ENCODE peak calls at places on chromosomes 12 and 14, in five cellular contexts. One of them, this sample, is unnamed.

GRCh38 chr14:103607039-103607668 is 21.9 kb upstream of the KLC1 start:
- DNase-seq in cardiac fibroblast: peak
- DNase-seq in type B pancreatic cell: no peak
- DNase-seq in astrocyte of the spinal cord: peak
- DNase-seq in osteocyte: peak
- DNase-seq in this sample: peak

GRCh38 chr12:71195338-71195896 is 37.6 kb upstream of the TSPAN8 start:
- DNase-seq in cardiac fibroblast: no peak
- DNase-seq in astrocyte of the spinal cord: no peak
- DNase-seq in osteocyte: no peak
- DNase-seq in type B pancreatic cell: no peak
- DNase-seq in this sample: no peak

GRCh38 chr14:65620195-65620594 is 207.7 kb downstream of the FUT8 start:
- DNase-seq in type B pancreatic cell: no peak
- DNase-seq in osteocyte: no peak
- DNase-seq in astrocyte of the spinal cord: no peak
- DNase-seq in cardiac fibroblast: no peak
- DNase-seq in this sample: no peak

GRCh38 chr12:97754306-97754705 is 291.7 kb downstream of the RMST start:
- DNase-seq in osteocyte: no peak
- DNase-seq in astrocyte of the spinal cord: no peak
- DNase-seq in cardiac fibroblast: no peak
- DNase-seq in type B pancreatic cell: no peak
- DNase-seq in this sample: no peak

GRCh38 chr12:67705394-67706370 is 57.1 kb downstream of the DYRK2 start:
- DNase-seq in cardiac fibroblast: peak
- DNase-seq in astrocyte of the spinal cord: peak
- DNase-seq in osteocyte: no peak
- DNase-seq in type B pancreatic cell: no peak
- DNase-seq in this sample: peak

GRCh38 chr12:19382563-19382962 is 56.7 kb upstream of the AEBP2 start:
- DNase-seq in osteocyte: no peak
- DNase-seq in astrocyte of the spinal cord: no peak
- DNase-seq in type B pancreatic cell: no peak
- DNase-seq in cardiac fibroblast: no peak
- DNase-seq in this sample: no peak

GRCh38 chr12:77220586-77220985 is 155.2 kb upstream of the E2F7 start:
- DNase-seq in astrocyte of the spinal cord: no peak
- DNase-seq in type B pancreatic cell: no peak
- DNase-seq in cardiac fibroblast: peak
- DNase-seq in osteocyte: no peak
- DNase-seq in this sample: no peak

GRCh38 chr12:70645494-70646317 is 8.5 kb upstream of the PTPRB start:
- DNase-seq in osteocyte: no peak
- DNase-seq in type B pancreatic cell: no peak
- DNase-seq in astrocyte of the spinal cord: peak
- DNase-seq in cardiac fibroblast: peak
- DNase-seq in this sample: peak

GRCh38 chr14:36254020-36254614 is 66.3 kb downstream of the MBIP start:
- DNase-seq in cardiac fibroblast: peak
- DNase-seq in type B pancreatic cell: no peak
- DNase-seq in astrocyte of the spinal cord: no peak
- DNase-seq in osteocyte: no peak
- DNase-seq in this sample: no peak

GRCh38 chr12:96989916-96990315 is 82.9 kb downstream of the NEDD1 start:
- DNase-seq in type B pancreatic cell: no peak
- DNase-seq in astrocyte of the spinal cord: peak
- DNase-seq in cardiac fibroblast: no peak
- DNase-seq in osteocyte: no peak
- DNase-seq in this sample: no peak

GRCh38 chr12:23001487-23001886 is 376.5 kb downstream of the ETNK1 start:
- DNase-seq in type B pancreatic cell: no peak
- DNase-seq in osteocyte: no peak
- DNase-seq in cardiac fibroblast: no peak
- DNase-seq in astrocyte of the spinal cord: no peak
- DNase-seq in this sample: no peak

GRCh38 chr14:43729149-43729548 is 777.9 kb downstream of the FSCB start:
- DNase-seq in cardiac fibroblast: no peak
- DNase-seq in astrocyte of the spinal cord: no peak
- DNase-seq in type B pancreatic cell: no peak
- DNase-seq in osteocyte: no peak
- DNase-seq in this sample: no peak

GRCh38 chr14:73823339-73823885 is 28.2 kb upstream of the PTGR2 start:
- DNase-seq in astrocyte of the spinal cord: no peak
- DNase-seq in cardiac fibroblast: peak
- DNase-seq in type B pancreatic cell: no peak
- DNase-seq in osteocyte: no peak
- DNase-seq in this sample: no peak

GRCh38 chr14:21734457-21735074 is 60.9 kb upstream of the OR4E1 start:
- DNase-seq in cardiac fibroblast: peak
- DNase-seq in type B pancreatic cell: no peak
- DNase-seq in astrocyte of the spinal cord: peak
- DNase-seq in osteocyte: no peak
- DNase-seq in this sample: no peak

GRCh38 chr14:30419037-30419436 is 139.9 kb upstream of the G2E3 start:
- DNase-seq in astrocyte of the spinal cord: no peak
- DNase-seq in osteocyte: no peak
- DNase-seq in type B pancreatic cell: no peak
- DNase-seq in cardiac fibroblast: no peak
- DNase-seq in this sample: no peak

GRCh38 chr12:121751716-121752351 is 39.3 kb downstream of the TMEM120B start:
- DNase-seq in cardiac fibroblast: no peak
- DNase-seq in astrocyte of the spinal cord: no peak
- DNase-seq in type B pancreatic cell: no peak
- DNase-seq in osteocyte: no peak
- DNase-seq in this sample: no peak

GRCh38 chr14:76420827-76421226 is 44.9 kb downstream of the ESRRB start:
- DNase-seq in osteocyte: no peak
- DNase-seq in astrocyte of the spinal cord: no peak
- DNase-seq in cardiac fibroblast: no peak
- DNase-seq in type B pancreatic cell: no peak
- DNase-seq in this sample: no peak

GRCh38 chr14:94598816-94599655 is 13.2 kb upstream of the SERPINA3 start:
- DNase-seq in cardiac fibroblast: peak
- DNase-seq in astrocyte of the spinal cord: peak
- DNase-seq in type B pancreatic cell: no peak
- DNase-seq in osteocyte: no peak
- DNase-seq in this sample: peak
- TF ChIP-seq CTCF in cardiac fibroblast: peak
- TF ChIP-seq CTCF in astrocyte of the spinal cord: peak
- TF ChIP-seq CTCF in type B pancreatic cell: peak
- TF ChIP-seq CTCF in osteocyte: no peak
- TF ChIP-seq CTCF in this sample: no peak

GRCh38 chr14:97253756-97254155 is 456.6 kb downstream of the VRK1 start:
- DNase-seq in osteocyte: no peak
- DNase-seq in type B pancreatic cell: no peak
- DNase-seq in cardiac fibroblast: no peak
- DNase-seq in astrocyte of the spinal cord: no peak
- DNase-seq in this sample: no peak

GRCh38 chr14:97248973-97249372 is 451.8 kb downstream of the VRK1 start:
- DNase-seq in astrocyte of the spinal cord: no peak
- DNase-seq in cardiac fibroblast: no peak
- DNase-seq in type B pancreatic cell: no peak
- DNase-seq in osteocyte: no peak
- DNase-seq in this sample: no peak

GRCh38 chr14:97246648-97247047 is 449.5 kb downstream of the VRK1 start:
- DNase-seq in cardiac fibroblast: no peak
- DNase-seq in osteocyte: no peak
- DNase-seq in astrocyte of the spinal cord: no peak
- DNase-seq in type B pancreatic cell: no peak
- DNase-seq in this sample: no peak

GRCh38 chr14:97250925-97251324 is 453.7 kb downstream of the VRK1 start:
- DNase-seq in type B pancreatic cell: no peak
- DNase-seq in astrocyte of the spinal cord: no peak
- DNase-seq in cardiac fibroblast: no peak
- DNase-seq in osteocyte: no peak
- DNase-seq in this sample: no peak

GRCh38 chr14:97251423-97252155 is 454.4 kb downstream of the VRK1 start:
- DNase-seq in type B pancreatic cell: no peak
- DNase-seq in astrocyte of the spinal cord: no peak
- DNase-seq in osteocyte: no peak
- DNase-seq in cardiac fibroblast: no peak
- DNase-seq in this sample: no peak
- TF ChIP-seq CTCF in type B pancreatic cell: no peak
- TF ChIP-seq CTCF in astrocyte of the spinal cord: no peak
- TF ChIP-seq CTCF in osteocyte: no peak
- TF ChIP-seq CTCF in cardiac fibroblast: no peak
- TF ChIP-seq CTCF in this sample: no peak

DNA sequence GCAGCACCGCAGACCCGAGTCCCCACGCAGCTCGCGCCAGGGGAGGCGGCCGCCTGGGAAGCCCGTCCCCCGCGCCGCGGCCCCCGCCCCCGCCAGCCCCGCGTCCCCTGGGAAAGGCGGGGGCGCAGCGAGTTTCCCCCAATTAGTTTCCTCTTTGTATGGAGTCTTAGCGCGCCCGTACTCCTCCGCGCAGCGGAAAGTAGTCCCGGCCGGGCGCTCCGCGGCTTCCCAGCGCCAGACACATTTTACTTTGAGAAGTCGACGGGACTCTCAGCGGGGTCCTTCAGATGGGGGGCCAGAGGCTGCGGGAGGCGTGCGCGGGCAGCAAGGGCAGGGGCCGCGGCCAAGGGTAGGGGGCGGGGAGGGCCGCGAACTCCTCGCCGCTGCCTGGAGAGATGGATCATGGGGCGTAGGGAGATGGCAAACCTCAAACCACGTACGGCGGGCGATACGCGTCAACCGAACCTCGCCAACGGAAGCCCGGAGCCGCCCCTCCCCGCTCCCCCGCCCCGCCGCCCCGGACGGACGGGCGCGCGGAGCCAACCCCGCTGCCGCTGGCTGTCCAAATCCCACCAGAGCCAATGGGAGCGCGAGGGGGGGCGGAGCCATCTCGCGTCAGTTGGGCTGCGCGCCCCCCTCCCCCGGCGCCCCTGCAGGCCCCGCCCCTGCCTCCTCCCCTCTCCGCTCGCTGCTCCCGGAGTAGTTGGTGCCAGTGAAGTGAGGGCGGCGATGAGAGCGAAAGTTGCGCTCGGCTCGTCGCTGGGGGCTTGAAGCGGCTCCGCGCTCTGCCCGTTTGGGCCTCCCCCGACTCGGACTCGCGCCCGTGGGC is at the start of gene RCOR1:
- DNase-seq in type B pancreatic cell: peak
- DNase-seq in cardiac fibroblast: peak
- DNase-seq in osteocyte: peak
- DNase-seq in astrocyte of the spinal cord: peak
- DNase-seq in this sample: peak
- TF ChIP-seq CTCF in type B pancreatic cell: no peak
- TF ChIP-seq CTCF in cardiac fibroblast: no peak
- TF ChIP-seq CTCF in osteocyte: no peak
- TF ChIP-seq CTCF in astrocyte of the spinal cord: no peak
- TF ChIP-seq CTCF in this sample: no peak

GRCh38 chr14:68781161-68782021 is 11.5 kb downstream of the ZFP36L1 start:
- DNase-seq in astrocyte of the spinal cord: no peak
- DNase-seq in osteocyte: no peak
- DNase-seq in type B pancreatic cell: peak
- DNase-seq in cardiac fibroblast: no peak
- DNase-seq in this sample: no peak
- TF ChIP-seq CTCF in astrocyte of the spinal cord: no peak
- TF ChIP-seq CTCF in osteocyte: no peak
- TF ChIP-seq CTCF in type B pancreatic cell: no peak
- TF ChIP-seq CTCF in cardiac fibroblast: no peak
- TF ChIP-seq CTCF in this sample: no peak

GRCh38 chr14:104692261-104692938 is 3.0 kb downstream of the INF2 start:
- DNase-seq in osteocyte: no peak
- DNase-seq in cardiac fibroblast: no peak
- DNase-seq in type B pancreatic cell: no peak
- DNase-seq in astrocyte of the spinal cord: no peak
- DNase-seq in this sample: no peak
- TF ChIP-seq CTCF in osteocyte: no peak
- TF ChIP-seq CTCF in cardiac fibroblast: no peak
- TF ChIP-seq CTCF in type B pancreatic cell: no peak
- TF ChIP-seq CTCF in astrocyte of the spinal cord: no peak
- TF ChIP-seq CTCF in this sample: no peak

DNA sequence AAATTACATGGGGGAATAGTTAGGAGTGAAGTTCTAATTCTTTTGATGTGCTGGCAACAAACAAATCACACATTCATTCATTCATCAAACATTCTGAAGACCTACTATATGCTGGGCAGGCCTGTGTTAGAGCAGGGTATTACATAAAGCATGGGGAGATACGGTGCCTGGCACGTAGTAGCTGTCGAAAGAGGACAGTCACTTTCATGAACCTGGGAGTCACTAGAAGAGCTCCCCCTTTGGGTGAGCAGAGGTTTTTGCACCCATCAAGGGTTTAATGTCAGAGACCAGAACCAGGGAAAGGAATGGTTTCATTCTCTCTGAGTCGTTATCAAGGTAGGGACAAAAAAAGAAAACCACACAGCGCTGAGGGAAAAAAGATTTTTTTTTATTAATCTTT is 10.0 kb downstream of the LHX5 start:
- DNase-seq in astrocyte of the spinal cord: no peak
- DNase-seq in cardiac fibroblast: peak
- DNase-seq in type B pancreatic cell: no peak
- DNase-seq in osteocyte: no peak
- DNase-seq in this sample: no peak
- TF ChIP-seq CTCF in astrocyte of the spinal cord: peak
- TF ChIP-seq CTCF in cardiac fibroblast: peak
- TF ChIP-seq CTCF in type B pancreatic cell: peak
- TF ChIP-seq CTCF in osteocyte: peak
- TF ChIP-seq CTCF in this sample: peak

DNA sequence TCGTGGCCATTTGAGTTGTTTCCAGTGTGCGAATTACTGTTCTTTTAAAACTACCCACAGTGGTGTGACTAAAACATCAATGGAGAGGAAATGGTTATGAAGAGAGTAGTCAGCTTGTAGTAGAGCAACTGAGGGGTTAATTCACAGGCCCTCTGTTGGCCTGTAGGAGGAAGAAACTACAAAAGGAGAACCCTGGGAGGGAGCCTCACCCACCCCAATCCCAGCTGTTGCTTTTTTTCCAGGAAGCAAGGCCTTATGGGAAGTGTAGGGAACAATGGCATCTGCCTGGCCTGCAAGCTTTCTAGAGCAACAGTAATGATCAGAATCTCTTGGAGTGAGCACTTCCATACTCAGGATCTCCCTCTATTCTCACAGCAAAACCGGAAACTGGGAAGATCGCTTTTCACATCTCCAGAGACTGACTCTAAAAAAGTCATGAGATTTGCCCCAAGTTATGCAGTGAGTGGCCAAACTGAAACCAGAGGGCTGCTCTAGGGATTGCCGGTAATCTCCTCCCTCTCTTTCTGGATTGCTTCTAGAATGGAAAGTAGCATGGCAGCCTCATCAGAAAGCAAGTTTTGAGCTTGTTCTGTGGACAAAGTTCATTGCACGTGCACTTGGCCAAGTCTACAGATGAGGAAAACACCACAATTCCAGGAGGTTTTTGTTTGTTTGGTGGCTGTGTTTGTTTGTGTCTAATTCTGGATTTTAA is 125.2 kb upstream of the PWP1 start:
- DNase-seq in osteocyte: no peak
- DNase-seq in astrocyte of the spinal cord: no peak
- DNase-seq in cardiac fibroblast: no peak
- DNase-seq in type B pancreatic cell: no peak
- DNase-seq in this sample: no peak
- TF ChIP-seq CTCF in osteocyte: no peak
- TF ChIP-seq CTCF in astrocyte of the spinal cord: no peak
- TF ChIP-seq CTCF in cardiac fibroblast: no peak
- TF ChIP-seq CTCF in type B pancreatic cell: peak
- TF ChIP-seq CTCF in this sample: no peak